ENCODE peak calls at places on chromosomes 11 and 22, in seven cellular contexts. A is lung, I is AG09309, N is fibroblast of pulmonary artery, O is adrenal gland, V is brain microvascular endothelial cell, W is stomach. C is an unnamed sample.

GRCh38 chr22:31230155-31230870 is 18.2 kb downstream of the LIMK2 start:
- DNase-seq in A (no peak), I (peak), N (peak), O (peak), V (no peak), W (no peak), C (peak)

GRCh38 chr22:47200273-47201051 is 438.0 kb downstream of the TBC1D22A start:
- DNase-seq in A (no peak), I (no peak), N (peak), O (no peak), V (no peak), W (peak), C (no peak)

GRCh38 chr22:36381513-36382079 is 6.2 kb downstream of the MYH9 start:
- DNase-seq in A (no peak), I (no peak), N (no peak), O (no peak), V (no peak), W (no peak), C (no peak)

GRCh38 chr11:106473089-106473722 is 395.7 kb downstream of the AASDHPPT start:
- DNase-seq in A (no peak), I (no peak), N (peak), O (no peak), V (peak), W (no peak), C (no peak)

GRCh38 chr11:7591107-7591894 is 77.5 kb downstream of the PPFIBP2 start:
- DNase-seq in A (no peak), I (no peak), N (no peak), O (no peak), V (no peak), W (no peak), C (no peak)

GRCh38 chr11:79308429-79308828 is 132.4 kb downstream of the TENM4 start:
- DNase-seq in A (no peak), I (no peak), N (no peak), O (no peak), V (no peak), W (no peak), C (no peak)

GRCh38 chr11:69209038-69209350 is 53.3 kb downstream of the SMIM38 start:
- DNase-seq in A (no peak), I (no peak), N (no peak), O (no peak), V (no peak), W (no peak), C (no peak)

GRCh38 chr22:37425800-37426531 is 1.3 kb downstream of the ELFN2 start:
- DNase-seq in A (no peak), I (peak), N (no peak), O (no peak), V (no peak), W (no peak), C (no peak)

GRCh38 chr22:35426801-35427140 is 26.8 kb downstream of the MCM5 start:
- DNase-seq in A (no peak), I (no peak), N (no peak), O (no peak), V (no peak), W (no peak), C (no peak)

GRCh38 chr11:45182902-45183301 is 36.5 kb downstream of the PRDM11 start:
- DNase-seq in A (no peak), I (no peak), N (peak), O (peak), V (peak), W (peak), C (peak)

GRCh38 chr11:119157088-119157487 is 8.2 kb downstream of the ABCG4 start:
- DNase-seq in A (no peak), I (no peak), N (no peak), O (no peak), V (no peak), W (peak), C (no peak)

GRCh38 chr11:27354359-27354965 is 8.6 kb downstream of the CCDC34 start:
- DNase-seq in A (no peak), I (no peak), N (no peak), O (no peak), V (no peak), W (no peak), C (no peak)

GRCh38 chr11:15819679-15820286 is 536.6 kb downstream of the SOX6 start:
- DNase-seq in A (peak), I (no peak), N (peak), O (peak), V (peak), W (peak), C (peak)

GRCh38 chr22:36493690-36494110 is 12.3 kb upstream of the TXN2 start:
- DNase-seq in A (peak), I (no peak), N (no peak), O (peak), V (no peak), W (no peak), C (peak)

GRCh38 chr11:16784671-16785070 is 46.2 kb downstream of the C11orf58 start:
- DNase-seq in A (no peak), I (no peak), N (peak), O (no peak), V (no peak), W (no peak), C (no peak)

GRCh38 chr22:35592418-35592967 is 24.6 kb downstream of the MB start:
- DNase-seq in A (no peak), I (no peak), N (no peak), O (no peak), V (no peak), W (no peak), C (no peak)

GRCh38 chr22:28736296-28737155 is 5.1 kb downstream of the CHEK2 start:
- DNase-seq in A (no peak), I (no peak), N (no peak), O (no peak), V (no peak), W (no peak), C (no peak)

GRCh38 chr11:131446657-131447056 is 76.2 kb downstream of the NTM start:
- DNase-seq in A (no peak), I (no peak), N (no peak), O (no peak), V (no peak), W (no peak), C (no peak)

GRCh38 chr11:124865181-124865901 is at the start of gene ROBO3:
- DNase-seq in A (no peak), I (no peak), N (no peak), O (no peak), V (no peak), W (no peak), C (no peak)

GRCh38 chr11:134124660-134125451 is 56.0 kb downstream of the JAM3 start:
- DNase-seq in A (no peak), I (no peak), N (peak), O (peak), V (peak), W (peak), C (no peak)

GRCh38 chr11:58928082-58928574 is 11.2 kb upstream of the GLYATL1 start:
- DNase-seq in A (no peak), I (no peak), N (no peak), O (no peak), V (no peak), W (no peak), C (no peak)

GRCh38 chr11:117145393-117145761 is 1.3 kb downstream of the PAFAH1B2 start:
- DNase-seq in A (no peak), I (no peak), N (peak), O (peak), V (peak), W (no peak), C (peak)

GRCh38 chr11:12556155-12556554 is 118.1 kb upstream of the TEAD1 start:
- DNase-seq in A (no peak), I (no peak), N (peak), O (no peak), V (no peak), W (no peak), C (no peak)

GRCh38 chr11:124069429-124070401 is 28.6 kb upstream of the OR10G7 start:
- DNase-seq in A (peak), I (peak), N (peak), O (peak), V (peak), W (no peak), C (peak)

GRCh38 chr11:58127350-58127749 is 2.0 kb upstream of the OR9I1 start:
- DNase-seq in A (no peak), I (no peak), N (no peak), O (no peak), V (no peak), W (no peak), C (no peak)

GRCh38 chr11:102323542-102324261 is 6.4 kb downstream of the BIRC3 start:
- DNase-seq in A (no peak), I (no peak), N (peak), O (no peak), V (peak), W (no peak), C (no peak)

GRCh38 chr11:61384271-61385242 is 7.8 kb upstream of the TMEM216 start:
- DNase-seq in A (no peak), I (no peak), N (peak), O (peak), V (no peak), W (no peak), C (no peak)

GRCh38 chr11:75924966-75925784 is 110.2 kb downstream of the UVRAG start:
- DNase-seq in A (no peak), I (no peak), N (peak), O (peak), V (no peak), W (no peak), C (no peak)

GRCh38 chr11:16356057-16356750 is at the start of gene SOX6:
- DNase-seq in A (no peak), I (no peak), N (peak), O (no peak), V (peak), W (no peak), C (no peak)

GRCh38 chr11:65295001-65295400 is 19.7 kb upstream of the CDC42EP2 start:
- DNase-seq in A (no peak), I (no peak), N (no peak), O (no peak), V (no peak), W (no peak), C (no peak)

GRCh38 chr11:36492724-36493304 is 17.3 kb downstream of the TRAF6 start:
- DNase-seq in A (no peak), I (no peak), N (peak), O (no peak), V (peak), W (no peak), C (peak)

GRCh38 chr11:75346912-75347647 is 4.4 kb downstream of the ARRB1 start:
- DNase-seq in A (peak), I (no peak), N (peak), O (peak), V (no peak), W (peak), C (no peak)

GRCh38 chr11:71114124-71114851 is 138.1 kb downstream of the SHANK2 start:
- DNase-seq in A (no peak), I (no peak), N (no peak), O (no peak), V (no peak), W (no peak), C (peak)

GRCh38 chr11:79676396-79676795 is 235.6 kb upstream of the TENM4 start:
- DNase-seq in A (no peak), I (no peak), N (no peak), O (no peak), V (no peak), W (no peak), C (no peak)

GRCh38 chr22:19636696-19637355 is 77.5 kb upstream of the SEPTIN5 start:
- DNase-seq in A (no peak), I (no peak), N (no peak), O (no peak), V (no peak), W (no peak), C (no peak)

GRCh38 chr11:100340416-100341323 is 346.4 kb upstream of the ARHGAP42 start:
- DNase-seq in A (no peak), I (no peak), N (peak), O (peak), V (no peak), W (no peak), C (no peak)

GRCh38 chr11:110713469-110713776 is 1.2 kb upstream of the ARHGAP20 start:
- DNase-seq in A (no peak), I (no peak), N (no peak), O (no peak), V (no peak), W (no peak), C (no peak)

GRCh38 chr11:110711776-110712642 is at the start of gene ARHGAP20:
- DNase-seq in A (peak), I (no peak), N (peak), O (peak), V (peak), W (peak), C (peak)

GRCh38 chr11:110712643-110713468 is 619 bp upstream of the ARHGAP20 start:
- DNase-seq in A (peak), I (no peak), N (peak), O (peak), V (peak), W (no peak), C (no peak)

GRCh38 chr11:110711448-110711775 is 825 bp downstream of the ARHGAP20 start:
- DNase-seq in A (no peak), I (no peak), N (no peak), O (no peak), V (no peak), W (no peak), C (no peak)

GRCh38 chr11:110710520-110711381 is 1.5 kb downstream of the ARHGAP20 start:
- DNase-seq in A (peak), I (no peak), N (peak), O (peak), V (no peak), W (peak), C (no peak)
- H3K4me3 ChIP-seq in A (peak), I (peak), N (peak), O (peak), V (peak), W (peak), C (no peak)

GRCh38 chr11:121334973-121335711 is 42.6 kb downstream of the SC5D start:
- DNase-seq in A (no peak), I (no peak), N (peak), O (no peak), V (no peak), W (no peak), C (no peak)
- TF ChIP-seq CTCF in A (no peak), I (no peak), N (peak), O (no peak), V (peak), W (no peak), C (no peak)

GRCh38 chr11:97574976-97575665 is 1185.3 kb downstream of the JRKL start:
- DNase-seq in A (no peak), I (no peak), N (no peak), O (no peak), V (no peak), W (no peak), C (no peak)
- H3K4me3 ChIP-seq in A (no peak), I (no peak), N (no peak), O (no peak), V (no peak), W (no peak), C (no peak)

GRCh38 chr11:2089536-2090165 is 49.5 kb downstream of the IGF2 start:
- DNase-seq in A (no peak), I (no peak), N (peak), O (no peak), V (no peak), W (peak), C (peak)

GRCh38 chr11:2090172-2091111 is 48.7 kb downstream of the IGF2 start:
- DNase-seq in A (no peak), I (no peak), N (no peak), O (no peak), V (no peak), W (peak), C (no peak)

GRCh38 chr11:2091112-2091746 is 48.0 kb downstream of the IGF2 start:
- DNase-seq in A (no peak), I (no peak), N (no peak), O (no peak), V (no peak), W (peak), C (no peak)

GRCh38 chr11:2088284-2088683 is 50.9 kb downstream of the IGF2 start:
- DNase-seq in A (no peak), I (no peak), N (no peak), O (no peak), V (no peak), W (peak), C (no peak)

GRCh38 chr11:2088746-2089535 is 50.2 kb downstream of the IGF2 start:
- DNase-seq in A (no peak), I (no peak), N (no peak), O (no peak), V (no peak), W (peak), C (no peak)
- TF ChIP-seq CTCF in A (no peak), I (no peak), N (peak), O (no peak), V (peak), W (no peak), C (no peak)

GRCh38 chr11:13669544-13670488 is 1.3 kb downstream of the FAR1 start:
- DNase-seq in A (no peak), I (no peak), N (peak), O (no peak), V (no peak), W (no peak), C (no peak)
- H3K4me3 ChIP-seq in A (peak), I (peak), N (peak), O (peak), V (peak), W (peak), C (peak)